ENCODE peak calls at places on chromosome 3, in nine cellular contexts. C, E, A, H, B, L, U, T and I are unnamed samples.

GRCh38 chr3:176798680-176799079 is 398.6 kb downstream of the TBL1XR1 start:
- DNase-seq in C (no peak), E (no peak), A (no peak), H (peak), B (no peak), L (no peak), U (no peak), T (no peak), I (no peak)

GRCh38 chr3:65953301-65953812 is 85.4 kb downstream of the MAGI1 start:
- DNase-seq in C (peak), E (no peak), A (no peak), H (peak), B (no peak), L (peak), U (no peak), T (no peak), I (no peak)

GRCh38 chr3:12869025-12869695 is 27.8 kb upstream of the RPL32 start:
- DNase-seq in C (no peak), E (peak), A (no peak), H (no peak), B (no peak), L (peak), U (peak), T (no peak), I (no peak)

GRCh38 chr3:169387751-169388696 is 275.5 kb downstream of the MECOM start:
- DNase-seq in C (peak), E (no peak), A (no peak), H (peak), B (no peak), L (peak), U (no peak), T (no peak), I (no peak)

GRCh38 chr3:69784854-69785523 is 45.7 kb downstream of the MITF start:
- DNase-seq in C (peak), E (peak), A (peak), H (no peak), B (peak), L (peak), U (no peak), T (peak), I (no peak)

GRCh38 chr3:170355738-170356595 is 1.5 kb upstream of the SKIL start:
- DNase-seq in C (peak), E (peak), A (no peak), H (no peak), B (peak), L (peak), U (peak), T (no peak), I (no peak)

GRCh38 chr3:100175637-100176250 is 61.4 kb upstream of the FILIP1L start:
- DNase-seq in C (no peak), E (no peak), A (no peak), H (no peak), B (no peak), L (no peak), U (no peak), T (no peak), I (no peak)

GRCh38 chr3:127699946-127700300 is 27.2 kb downstream of the ABTB1 start:
- DNase-seq in C (no peak), E (no peak), A (no peak), H (no peak), B (no peak), L (no peak), U (no peak), T (no peak), I (no peak)

GRCh38 chr3:188749010-188749617 is 422.7 kb upstream of the TPRG1 start:
- DNase-seq in C (peak), E (peak), A (no peak), H (peak), B (peak), L (no peak), U (no peak), T (peak), I (no peak)